ENCODE peak calls at places on chromosomes 3 and 15, in five cellular contexts. One of them, this sample, is unnamed.

GRCh38 chr3:106183762-106184391 is 315.1 kb upstream of the CBLB start:
- DNase-seq in posterior cingulate gyrus: no peak
- DNase-seq in activated gamma-delta T cell treated with Interleukin-2 at 50 U/mL for 16 hours: no peak
- DNase-seq in RWPE1: peak
- DNase-seq in breast epithelium: no peak
- DNase-seq in this sample: no peak

GRCh38 chr3:112043621-112044201 is 9.2 kb downstream of the TMPRSS7 start:
- DNase-seq in activated gamma-delta T cell treated with Interleukin-2 at 50 U/mL for 16 hours: peak
- DNase-seq in posterior cingulate gyrus: no peak
- DNase-seq in breast epithelium: peak
- DNase-seq in RWPE1: peak
- DNase-seq in this sample: peak

GRCh38 chr15:85897207-85897817 is 102.6 kb upstream of the KLHL25 start:
- DNase-seq in breast epithelium: no peak
- DNase-seq in activated gamma-delta T cell treated with Interleukin-2 at 50 U/mL for 16 hours: no peak
- DNase-seq in posterior cingulate gyrus: no peak
- DNase-seq in RWPE1: no peak
- DNase-seq in this sample: no peak

GRCh38 chr15:73972984-73973682 is 19.0 kb downstream of the STOML1 start:
- DNase-seq in RWPE1: peak
- DNase-seq in posterior cingulate gyrus: peak
- DNase-seq in activated gamma-delta T cell treated with Interleukin-2 at 50 U/mL for 16 hours: peak
- DNase-seq in breast epithelium: peak
- DNase-seq in this sample: peak

GRCh38 chr15:77667351-77667750 is 34.6 kb upstream of the LINGO1 start:
- DNase-seq in breast epithelium: no peak
- DNase-seq in posterior cingulate gyrus: no peak
- DNase-seq in activated gamma-delta T cell treated with Interleukin-2 at 50 U/mL for 16 hours: no peak
- DNase-seq in RWPE1: no peak
- DNase-seq in this sample: no peak

GRCh38 chr15:61383421-61383820 is 154.3 kb upstream of the RORA start:
- DNase-seq in breast epithelium: no peak
- DNase-seq in RWPE1: no peak
- DNase-seq in activated gamma-delta T cell treated with Interleukin-2 at 50 U/mL for 16 hours: no peak
- DNase-seq in posterior cingulate gyrus: no peak
- DNase-seq in this sample: no peak

GRCh38 chr3:123429362-123430125 is 19.3 kb downstream of the ADCY5 start:
- DNase-seq in RWPE1: no peak
- DNase-seq in activated gamma-delta T cell treated with Interleukin-2 at 50 U/mL for 16 hours: no peak
- DNase-seq in posterior cingulate gyrus: no peak
- DNase-seq in breast epithelium: no peak
- DNase-seq in this sample: no peak

GRCh38 chr15:77821188-77821958 is 188.7 kb upstream of the LINGO1 start:
- DNase-seq in activated gamma-delta T cell treated with Interleukin-2 at 50 U/mL for 16 hours: no peak
- DNase-seq in breast epithelium: peak
- DNase-seq in RWPE1: peak
- DNase-seq in posterior cingulate gyrus: peak
- DNase-seq in this sample: peak

GRCh38 chr3:71150293-71150954 is 433.1 kb downstream of the FOXP1 start:
- DNase-seq in RWPE1: no peak
- DNase-seq in activated gamma-delta T cell treated with Interleukin-2 at 50 U/mL for 16 hours: no peak
- DNase-seq in posterior cingulate gyrus: no peak
- DNase-seq in breast epithelium: no peak
- DNase-seq in this sample: no peak

GRCh38 chr15:90221251-90221900 is 12.4 kb downstream of the CIB1 start:
- DNase-seq in activated gamma-delta T cell treated with Interleukin-2 at 50 U/mL for 16 hours: no peak
- DNase-seq in RWPE1: peak
- DNase-seq in posterior cingulate gyrus: peak
- DNase-seq in breast epithelium: peak
- DNase-seq in this sample: peak

GRCh38 chr3:21729888-21730459 is 21.0 kb downstream of the ZNF385D start:
- DNase-seq in posterior cingulate gyrus: no peak
- DNase-seq in breast epithelium: no peak
- DNase-seq in activated gamma-delta T cell treated with Interleukin-2 at 50 U/mL for 16 hours: no peak
- DNase-seq in RWPE1: no peak
- DNase-seq in this sample: no peak

GRCh38 chr3:186986811-186987210 is 56.5 kb downstream of the ST6GAL1 start:
- DNase-seq in posterior cingulate gyrus: no peak
- DNase-seq in breast epithelium: no peak
- DNase-seq in RWPE1: no peak
- DNase-seq in activated gamma-delta T cell treated with Interleukin-2 at 50 U/mL for 16 hours: no peak
- DNase-seq in this sample: no peak

GRCh38 chr15:72033711-72034110 is 84.2 kb downstream of the MYO9A start:
- DNase-seq in activated gamma-delta T cell treated with Interleukin-2 at 50 U/mL for 16 hours: no peak
- DNase-seq in breast epithelium: no peak
- DNase-seq in RWPE1: no peak
- DNase-seq in posterior cingulate gyrus: no peak
- DNase-seq in this sample: no peak

GRCh38 chr15:65184305-65184943 is 718 bp downstream of the CLPX start:
- DNase-seq in activated gamma-delta T cell treated with Interleukin-2 at 50 U/mL for 16 hours: peak
- DNase-seq in posterior cingulate gyrus: no peak
- DNase-seq in RWPE1: peak
- DNase-seq in breast epithelium: peak
- DNase-seq in this sample: peak

GRCh38 chr15:101138913-101139880 is 112.7 kb downstream of the CHSY1 start:
- DNase-seq in posterior cingulate gyrus: no peak
- DNase-seq in RWPE1: no peak
- DNase-seq in breast epithelium: no peak
- DNase-seq in activated gamma-delta T cell treated with Interleukin-2 at 50 U/mL for 16 hours: no peak
- DNase-seq in this sample: no peak

GRCh38 chr3:23396746-23397145 is 193.6 kb downstream of the UBE2E2 start:
- DNase-seq in posterior cingulate gyrus: no peak
- DNase-seq in breast epithelium: no peak
- DNase-seq in RWPE1: no peak
- DNase-seq in activated gamma-delta T cell treated with Interleukin-2 at 50 U/mL for 16 hours: no peak
- DNase-seq in this sample: no peak

GRCh38 chr3:50655009-50655830 is 19.5 kb upstream of the DOCK3 start:
- DNase-seq in activated gamma-delta T cell treated with Interleukin-2 at 50 U/mL for 16 hours: no peak
- DNase-seq in breast epithelium: no peak
- DNase-seq in RWPE1: no peak
- DNase-seq in posterior cingulate gyrus: no peak
- DNase-seq in this sample: no peak

GRCh38 chr3:159619341-159619885 is 369.2 kb upstream of the IL12A start:
- DNase-seq in RWPE1: no peak
- DNase-seq in posterior cingulate gyrus: no peak
- DNase-seq in activated gamma-delta T cell treated with Interleukin-2 at 50 U/mL for 16 hours: no peak
- DNase-seq in breast epithelium: no peak
- DNase-seq in this sample: peak

This sample was measured in HEK293T.